ENCODE peak calls at places on chromosome 3, in five cellular contexts. I is Right ventricle myocardium superior; R is astrocyte; E is effector memory CD8-positive, alpha-beta T cell; V is HFFc6. M is an unnamed sample.

GRCh38 chr3:170905862-170906261 is 2.6 kb downstream of the EIF5A2 start:
- DNase-seq in I (no peak), R (no peak), E (no peak), V (no peak), M (no peak)

GRCh38 chr3:82000773-82001172 is 239.3 kb upstream of the GBE1 start:
- DNase-seq in I (no peak), R (peak), E (no peak), V (no peak), M (no peak)

GRCh38 chr3:122247825-122248185 is 64.3 kb downstream of the CASR start:
- DNase-seq in I (no peak), R (peak), E (no peak), V (peak), M (no peak)

GRCh38 chr3:41094351-41094750 is 105.0 kb upstream of the CTNNB1 start:
- DNase-seq in I (no peak), R (no peak), E (no peak), V (no peak), M (no peak)

GRCh38 chr3:84958495-84959469 is at the start of gene CADM2:
- DNase-seq in I (peak), R (peak), E (no peak), V (peak), M (peak)

GRCh38 chr3:58537412-58538301 is 667 bp upstream of the ACOX2 start:
- DNase-seq in I (no peak), R (no peak), E (no peak), V (no peak), M (peak)

GRCh38 chr3:10968390-10968789 is 24.2 kb upstream of the SLC6A1 start:
- DNase-seq in I (no peak), R (no peak), E (no peak), V (no peak), M (no peak)

GRCh38 chr3:152282813-152283212 is 14.1 kb downstream of the MBNL1 start:
- DNase-seq in I (no peak), R (no peak), E (no peak), V (no peak), M (no peak)

GRCh38 chr3:177055557-177056290 is 141.6 kb downstream of the TBL1XR1 start:
- DNase-seq in I (no peak), R (no peak), E (no peak), V (no peak), M (peak)

GRCh38 chr3:187958432-187959003 is 195.4 kb upstream of the LPP start:
- DNase-seq in I (peak), R (no peak), E (peak), V (no peak), M (no peak)

GRCh38 chr3:38985581-38985980 is 66.2 kb downstream of the SCN11A start:
- DNase-seq in I (no peak), R (peak), E (no peak), V (peak), M (peak)

GRCh38 chr3:186042521-186043202 is 66.2 kb downstream of the ETV5 start:
- DNase-seq in I (no peak), R (no peak), E (no peak), V (no peak), M (peak)

GRCh38 chr3:127699946-127700300 is 27.2 kb downstream of the ABTB1 start:
- DNase-seq in I (no peak), R (no peak), E (no peak), V (no peak), M (no peak)

GRCh38 chr3:178194547-178194946 is 341.7 kb upstream of the KCNMB2 start:
- DNase-seq in I (no peak), R (peak), E (no peak), V (no peak), M (no peak)

GRCh38 chr3:87182023-87182422 is 45.1 kb upstream of the CHMP2B start:
- DNase-seq in I (no peak), R (no peak), E (no peak), V (no peak), M (no peak)

GRCh38 chr3:57803647-57804081 is 47.6 kb downstream of the SLMAP start:
- DNase-seq in I (no peak), R (peak), E (no peak), V (peak), M (peak)

GRCh38 chr3:140341213-140341612 is 336.7 kb upstream of the TRIM42 start:
- DNase-seq in I (no peak), R (no peak), E (no peak), V (no peak), M (no peak)

GRCh38 chr3:125398952-125399351 is 23.8 kb upstream of the ZNF148 start:
- DNase-seq in I (no peak), R (no peak), E (no peak), V (no peak), M (no peak)

GRCh38 chr3:1235526-1236120 is 142.8 kb downstream of the CNTN6 start:
- DNase-seq in I (no peak), R (no peak), E (no peak), V (no peak), M (peak)

GRCh38 chr3:45140392-45140791 is 5.8 kb downstream of the CDCP1 start:
- DNase-seq in I (no peak), R (peak), E (no peak), V (peak), M (no peak)

GRCh38 chr3:162122405-162122804 is 625.8 kb downstream of the OTOL1 start:
- DNase-seq in I (no peak), R (no peak), E (no peak), V (no peak), M (peak)

GRCh38 chr3:61466357-61466756 is 95.0 kb upstream of the PTPRG start:
- DNase-seq in I (no peak), R (no peak), E (no peak), V (no peak), M (no peak)

GRCh38 chr3:134078169-134078821 is 48.6 kb upstream of the SLCO2A1 start:
- DNase-seq in I (no peak), R (no peak), E (no peak), V (no peak), M (no peak)

GRCh38 chr3:196640501-196640968 is 1.0 kb downstream of the NRROS start:
- DNase-seq in I (no peak), R (no peak), E (no peak), V (no peak), M (no peak)